ENCODE peak calls at places on chromosomes 6 and 20, in ten cellular contexts. U is SW 1271; H is activated CD4-positive, alpha-beta T cell treated with anti-CD3 and anti-CD28 coated beads, Interleukin-2, amount 50 U/mL, for 24 hours; K is NCI-H187 treated with DMSO at 0.1 percent for 48 hours; N is heart left ventricle; D is tibial nerve; B is uterus; G is GM23338; Y is activated naive CD8-positive, alpha-beta T cell treated with anti-CD3 and anti-CD28 coated beads, Interleukin-2, amount 50 U/mL, for 24 hours; O is left ventricle myocardium inferior. M is an unnamed sample.

GRCh38 chr6:127420558-127420957 is 38.6 kb downstream of the KIAA0408 start:
- DNase-seq in U (peak), H (peak), K (peak), N (peak), D (peak), B (peak), G (peak), Y (peak), O (peak), M (no peak)

GRCh38 chr6:131001945-131002661 is 60.9 kb downstream of the EPB41L2 start:
- DNase-seq in U (no peak), H (no peak), K (no peak), N (no peak), D (no peak), B (no peak), G (no peak), Y (no peak), O (no peak), M (no peak)

GRCh38 chr20:13009682-13010406 is 1.1 kb downstream of the SPTLC3 start:
- DNase-seq in U (peak), H (no peak), K (no peak), N (no peak), D (peak), B (peak), G (no peak), Y (no peak), O (no peak), M (no peak)

GRCh38 chr20:9286501-9286900 is 217.6 kb downstream of the PLCB4 start:
- DNase-seq in U (no peak), H (no peak), K (no peak), N (no peak), D (no peak), B (no peak), G (no peak), Y (no peak), O (no peak), M (no peak)

GRCh38 chr6:157603971-157604370 is 219.1 kb upstream of the SNX9 start:
- DNase-seq in U (no peak), H (no peak), K (no peak), N (no peak), D (no peak), B (no peak), G (no peak), Y (no peak), O (no peak), M (no peak)

GRCh38 chr20:50277460-50278376 is 87.1 kb downstream of the CEBPB start:
- DNase-seq in U (no peak), H (no peak), K (no peak), N (peak), D (no peak), B (no peak), G (no peak), Y (no peak), O (no peak), M (no peak)

GRCh38 chr6:21997414-21998037 is 299.3 kb downstream of the PRL start:
- DNase-seq in U (no peak), H (no peak), K (no peak), N (no peak), D (no peak), B (no peak), G (no peak), Y (no peak), O (no peak), M (no peak)

GRCh38 chr20:43949741-43950618 is 35.3 kb downstream of the TOX2 start:
- DNase-seq in U (no peak), H (peak), K (no peak), N (peak), D (no peak), B (no peak), G (no peak), Y (peak), O (peak), M (peak)

GRCh38 chr6:33248643-33248931 is 23.1 kb downstream of the VPS52 start:
- DNase-seq in U (peak), H (no peak), K (no peak), N (no peak), D (no peak), B (no peak), G (no peak), Y (no peak), O (peak), M (no peak)

GRCh38 chr20:50719328-50719727 is 12.1 kb upstream of the PARD6B start:
- DNase-seq in U (no peak), H (no peak), K (no peak), N (no peak), D (no peak), B (no peak), G (no peak), Y (no peak), O (no peak), M (no peak)

GRCh38 chr6:26598267-26598666 is 1.5 kb downstream of the ABT1 start:
- DNase-seq in U (no peak), H (no peak), K (no peak), N (no peak), D (no peak), B (no peak), G (no peak), Y (no peak), O (no peak), M (no peak)

GRCh38 chr6:10613077-10613476 is 81.3 kb downstream of the C6orf52 start:
- DNase-seq in U (no peak), H (no peak), K (no peak), N (no peak), D (no peak), B (no peak), G (no peak), Y (no peak), O (no peak), M (no peak)

GRCh38 chr6:73451166-73452106 is 661 bp downstream of the CGAS start:
- DNase-seq in U (peak), H (peak), K (no peak), N (peak), D (peak), B (peak), G (peak), Y (peak), O (peak), M (peak)

GRCh38 chr6:4349931-4350330 is 214.6 kb upstream of the ECI2 start:
- DNase-seq in U (no peak), H (no peak), K (no peak), N (no peak), D (no peak), B (no peak), G (no peak), Y (no peak), O (no peak), M (no peak)

GRCh38 chr6:90347411-90347841 is 50.8 kb upstream of the BACH2 start:
- DNase-seq in U (no peak), H (no peak), K (no peak), N (no peak), D (no peak), B (no peak), G (no peak), Y (peak), O (no peak), M (no peak)

GRCh38 chr6:127301199-127301700 is 34.6 kb downstream of the RNF146 start:
- DNase-seq in U (no peak), H (no peak), K (no peak), N (no peak), D (no peak), B (no peak), G (no peak), Y (no peak), O (no peak), M (no peak)

GRCh38 chr20:49286689-49287551 is 9.1 kb upstream of the ZNFX1 start:
- DNase-seq in U (no peak), H (no peak), K (no peak), N (no peak), D (no peak), B (no peak), G (peak), Y (no peak), O (no peak), M (no peak)

GRCh38 chr6:138115877-138116660 is 8.8 kb upstream of the PERP start:
- DNase-seq in U (peak), H (no peak), K (peak), N (peak), D (peak), B (peak), G (peak), Y (peak), O (no peak), M (peak)

GRCh38 chr6:37531026-37531425 is 31.3 kb upstream of the CCDC167 start:
- DNase-seq in U (no peak), H (no peak), K (no peak), N (no peak), D (no peak), B (no peak), G (no peak), Y (no peak), O (no peak), M (no peak)

GRCh38 chr6:35568967-35569606 is 56.4 kb upstream of the TULP1 start:
- DNase-seq in U (no peak), H (no peak), K (no peak), N (peak), D (peak), B (peak), G (peak), Y (peak), O (peak), M (peak)

GRCh38 chr20:34537651-34538050 is 20.9 kb upstream of the MAP1LC3A start:
- DNase-seq in U (no peak), H (no peak), K (no peak), N (peak), D (no peak), B (no peak), G (no peak), Y (no peak), O (no peak), M (no peak)

GRCh38 chr6:74705451-74705850 is 500.4 kb downstream of the COL12A1 start:
- DNase-seq in U (peak), H (no peak), K (no peak), N (no peak), D (no peak), B (no peak), G (no peak), Y (no peak), O (no peak), M (no peak)

GRCh38 chr6:119129148-119129967 is 50.9 kb upstream of the FAM184A start:
- DNase-seq in U (peak), H (no peak), K (peak), N (no peak), D (peak), B (no peak), G (peak), Y (no peak), O (no peak), M (no peak)

GRCh38 chr6:73560853-73561407 is 40.1 kb upstream of the EEF1A1 start:
- DNase-seq in U (no peak), H (no peak), K (no peak), N (no peak), D (no peak), B (no peak), G (no peak), Y (no peak), O (no peak), M (no peak)

GRCh38 chr20:32608664-32609015 is 23.5 kb upstream of the NOL4L start:
- DNase-seq in U (no peak), H (no peak), K (no peak), N (no peak), D (no peak), B (no peak), G (no peak), Y (no peak), O (no peak), M (no peak)

GRCh38 chr6:125262026-125263013 is 39.4 kb downstream of the HDDC2 start:
- DNase-seq in U (no peak), H (no peak), K (no peak), N (no peak), D (no peak), B (no peak), G (no peak), Y (no peak), O (no peak), M (no peak)

GRCh38 chr20:41686961-41687360 is 68.8 kb upstream of the CHD6 start:
- DNase-seq in U (no peak), H (no peak), K (no peak), N (no peak), D (no peak), B (no peak), G (no peak), Y (no peak), O (no peak), M (no peak)

GRCh38 chr20:15475483-15475882 is 1097.8 kb downstream of the KIF16B start:
- DNase-seq in U (no peak), H (no peak), K (no peak), N (peak), D (peak), B (no peak), G (no peak), Y (no peak), O (peak), M (no peak)

GRCh38 chr6:63526931-63527330 is 45.3 kb upstream of the LOC128125822 start:
- DNase-seq in U (no peak), H (no peak), K (no peak), N (no peak), D (no peak), B (no peak), G (no peak), Y (no peak), O (no peak), M (no peak)

GRCh38 chr6:31546339-31546961 is at the start of gene ATP6V1G2:
- DNase-seq in U (peak), H (peak), K (peak), N (peak), D (peak), B (peak), G (peak), Y (peak), O (peak), M (peak)

GRCh38 chr6:37517411-37517812 is 17.7 kb upstream of the CCDC167 start:
- DNase-seq in U (no peak), H (peak), K (no peak), N (no peak), D (no peak), B (no peak), G (no peak), Y (peak), O (no peak), M (no peak)

GRCh38 chr6:127842562-127842961 is 58.3 kb downstream of the THEMIS start:
- DNase-seq in U (no peak), H (no peak), K (no peak), N (no peak), D (no peak), B (no peak), G (no peak), Y (no peak), O (no peak), M (no peak)

GRCh38 chr6:55774542-55775318 is 100.7 kb downstream of the BMP5 start:
- DNase-seq in U (no peak), H (no peak), K (no peak), N (no peak), D (no peak), B (no peak), G (peak), Y (no peak), O (no peak), M (no peak)

GRCh38 chr6:155224031-155224451 is 39.8 kb upstream of the CLDN20 start:
- DNase-seq in U (peak), H (peak), K (no peak), N (no peak), D (no peak), B (no peak), G (no peak), Y (peak), O (no peak), M (no peak)

GRCh38 chr6:4470698-4471210 is 305.4 kb upstream of the CDYL start:
- DNase-seq in U (no peak), H (no peak), K (no peak), N (no peak), D (no peak), B (no peak), G (peak), Y (no peak), O (no peak), M (no peak)

GRCh38 chr20:32580970-32581838 is 3.9 kb downstream of the NOL4L start:
- DNase-seq in U (no peak), H (no peak), K (no peak), N (no peak), D (no peak), B (no peak), G (peak), Y (peak), O (no peak), M (no peak)

GRCh38 chr20:19977373-19977770 is 39.8 kb upstream of the NAA20 start:
- DNase-seq in U (peak), H (no peak), K (no peak), N (no peak), D (no peak), B (no peak), G (no peak), Y (no peak), O (no peak), M (no peak)

M was measured in Right ventricle myocardium inferior.